ENCODE peak calls at places on chromosome 14, in eight cellular contexts. R is IMR-90, G is ovary, J is tibial nerve, Q is H1, K is stomach, U is uterus, W is spleen. N is an unnamed sample.

GRCh38 chr14:66003082-66003740 is 483.0 kb upstream of the CCDC196 start:
- DNase-seq in R (no peak), G (no peak), J (no peak), Q (no peak), K (no peak), U (no peak), W (no peak), N (no peak)

GRCh38 chr14:21332950-21333349 is 50.9 kb downstream of the SUPT16H start:
- DNase-seq in R (no peak), G (no peak), J (no peak), Q (no peak), K (no peak), U (no peak), W (no peak), N (no peak)

GRCh38 chr14:99947695-99948094 is 117.5 kb upstream of the EVL start:
- DNase-seq in R (no peak), G (no peak), J (no peak), Q (no peak), K (no peak), U (peak; percentile 12), W (no peak), N (no peak)

GRCh38 chr14:105138021-105138541 is 30.5 kb downstream of the JAG2 start:
- DNase-seq in R (no peak), G (no peak), J (no peak), Q (no peak), K (no peak), U (no peak), W (peak; percentile 52), N (no peak)

GRCh38 chr14:66225337-66225736 is 260.8 kb upstream of the CCDC196 start:
- DNase-seq in R (no peak), G (no peak), J (no peak), Q (no peak), K (no peak), U (no peak), W (no peak), N (no peak)

GRCh38 chr14:23306113-23306411 is 571 bp upstream of the BCL2L2 start:
- DNase-seq in R (no peak), G (no peak), J (no peak), Q (no peak), K (no peak), U (no peak), W (no peak), N (no peak)

GRCh38 chr14:99509871-99510555 is 28.8 kb downstream of the CCNK start:
- DNase-seq in R (no peak), G (no peak), J (no peak), Q (no peak), K (no peak), U (no peak), W (peak; percentile 72), N (no peak)

GRCh38 chr14:69260979-69261605 is 1.1 kb downstream of the GALNT16 start:
- DNase-seq in R (no peak), G (no peak), J (no peak), Q (no peak), K (peak; percentile 37), U (no peak), W (peak; percentile 75), N (peak; percentile 70)

GRCh38 chr14:64064447-64064846 is 211.6 kb downstream of the SYNE2 start:
- DNase-seq in R (no peak), G (no peak), J (no peak), Q (no peak), K (no peak), U (no peak), W (no peak), N (no peak)

GRCh38 chr14:94451826-94452225 is 774 bp downstream of the SERPINA11 start:
- DNase-seq in R (no peak), G (no peak), J (no peak), Q (no peak), K (no peak), U (no peak), W (no peak), N (no peak)
- TF ChIP-seq POLR2A in R (no peak), G (no peak), J (no peak), Q (no peak), K (no peak), U (no peak), W (no peak), N (no peak)

GRCh38 chr14:60164717-60165546 is at the start of gene DHRS7:
- DNase-seq in R (peak; percentile 71), G (peak; percentile 82), J (peak; percentile 65), Q (peak; percentile 21), K (peak; percentile 85), U (peak; percentile 70), W (peak; percentile 98), N (peak; percentile 95)
- TF ChIP-seq CTCF in R (peak; percentile 49), G (peak; percentile 28), J (peak; percentile 46), Q (peak; percentile 16), K (peak; percentile 52), U (peak; percentile 42), W (no peak), N (peak; percentile 69)

GRCh38 chr14:54629635-54630360 is 62.9 kb downstream of the SAMD4A start:
- DNase-seq in R (no peak), G (no peak), J (no peak), Q (no peak), K (no peak), U (no peak), W (no peak), N (no peak)

GRCh38 chr14:54625158-54625557 is 58.2 kb downstream of the SAMD4A start:
- DNase-seq in R (peak; percentile 92), G (no peak), J (no peak), Q (no peak), K (no peak), U (no peak), W (no peak), N (no peak)

GRCh38 chr14:54629183-54629582 is 62.3 kb downstream of the SAMD4A start:
- DNase-seq in R (no peak), G (no peak), J (no peak), Q (no peak), K (no peak), U (no peak), W (no peak), N (no peak)

GRCh38 chr14:54627718-54628345 is 60.9 kb downstream of the SAMD4A start:
- DNase-seq in R (peak; percentile 69), G (peak; percentile 34), J (no peak), Q (no peak), K (no peak), U (peak; percentile 53), W (peak; percentile 76), N (no peak)

GRCh38 chr14:54627325-54627717 is 60.4 kb downstream of the SAMD4A start:
- DNase-seq in R (no peak), G (no peak), J (no peak), Q (no peak), K (no peak), U (no peak), W (no peak), N (no peak)
- H3K27ac ChIP-seq in R (peak overlapping the region; percentile 97), G (peak overlapping the region; percentile 14), J (peak overlapping the region; percentile 68), Q (no peak overlapping the region), K (peak overlapping the region; percentile 82), U (peak overlapping the region; percentile 73), W (peak overlapping the region; percentile 90), N (peak overlapping the region; percentile 96)

GRCh38 chr14:71815110-71815509 is 117.1 kb upstream of the RGS6 start:
- DNase-seq in R (no peak), G (no peak), J (no peak), Q (no peak), K (no peak), U (no peak), W (no peak), N (no peak)

DNA sequence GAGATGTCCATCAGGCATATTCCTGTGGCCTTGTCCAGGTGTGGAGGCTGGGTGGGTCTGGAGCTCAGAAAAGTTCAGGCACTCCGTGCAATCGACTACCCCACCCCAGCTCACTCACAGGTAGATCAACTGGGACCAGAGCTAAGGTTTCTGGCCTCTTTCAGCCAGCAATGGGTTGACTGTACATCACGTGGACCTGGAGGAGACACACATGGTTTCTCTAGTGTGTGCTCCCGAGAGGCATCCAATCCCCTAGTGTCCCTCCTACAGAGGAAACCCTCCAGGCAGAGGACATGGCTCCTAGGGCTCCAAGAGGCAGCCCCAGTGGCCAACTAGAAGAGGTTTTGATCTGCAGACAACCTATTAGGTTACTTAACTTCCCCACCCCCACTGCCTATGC is 119.5 kb upstream of the RGS6 start:
- DNase-seq in R (no peak), G (no peak), J (no peak), Q (no peak), K (no peak), U (no peak), W (no peak), N (no peak)
- TF ChIP-seq POLR2A in R (no peak), G (no peak), J (no peak), Q (no peak), K (no peak), U (no peak), W (no peak), N (no peak)

GRCh38 chr14:57139173-57139572 is 129.5 kb downstream of the EXOC5 start:
- DNase-seq in R (no peak), G (no peak), J (no peak), Q (no peak), K (no peak), U (no peak), W (no peak), N (no peak)
- TF ChIP-seq CTCF in R (no peak), G (no peak), J (no peak), Q (no peak), K (no peak), U (no peak), W (no peak), N (no peak)

GRCh38 chr14:96934961-96935360 is 137.8 kb downstream of the VRK1 start:
- DNase-seq in R (no peak), G (no peak), J (no peak), Q (no peak), K (no peak), U (no peak), W (no peak), N (no peak)

GRCh38 chr14:96929969-96930368 is 132.8 kb downstream of the VRK1 start:
- DNase-seq in R (no peak), G (no peak), J (no peak), Q (no peak), K (no peak), U (no peak), W (no peak), N (no peak)

GRCh38 chr14:96928779-96929380 is 131.7 kb downstream of the VRK1 start:
- DNase-seq in R (no peak), G (no peak), J (no peak), Q (no peak), K (no peak), U (no peak), W (no peak), N (no peak)

GRCh38 chr14:96926006-96926405 is 128.8 kb downstream of the VRK1 start:
- DNase-seq in R (no peak), G (no peak), J (no peak), Q (no peak), K (no peak), U (no peak), W (no peak), N (no peak)

GRCh38 chr14:96931751-96932150 is 134.6 kb downstream of the VRK1 start:
- DNase-seq in R (no peak), G (no peak), J (no peak), Q (no peak), K (no peak), U (no peak), W (no peak), N (no peak)
- H3K27ac ChIP-seq in R (no peak overlapping the region), G (no peak overlapping the region), J (no peak overlapping the region), Q (no peak overlapping the region), K (no peak overlapping the region), U (no peak overlapping the region), W (no peak overlapping the region), N (no peak overlapping the region)

GRCh38 chr14:41743140-41743539 is 136.5 kb downstream of the LRFN5 start:
- DNase-seq in R (no peak), G (no peak), J (no peak), Q (no peak), K (no peak), U (no peak), W (no peak), N (no peak)

GRCh38 chr14:41739203-41739602 is 132.5 kb downstream of the LRFN5 start:
- DNase-seq in R (no peak), G (no peak), J (no peak), Q (no peak), K (no peak), U (no peak), W (no peak), N (no peak)
- TF ChIP-seq POLR2A in R (no peak), G (no peak), J (no peak), Q (no peak), K (no peak), U (no peak), W (no peak), N (no peak)

N was measured in heart left ventricle.